ENCODE peak calls at places on chromosomes 2 and 18, in six cellular contexts. C is neural progenitor cell, J is SK-N-SH, N is HCT116, Y is GM23248, A is PC-3. E is an unnamed sample.

GRCh38 chr18:22399949-22400348 is 17.8 kb downstream of the CTAGE1 start:
- DNase-seq in C (no peak), J (no peak), N (no peak), Y (peak), A (no peak), E (no peak)

GRCh38 chr2:20669609-20670314 is 2.8 kb downstream of the GDF7 start:
- DNase-seq in C (peak), J (peak), N (no peak), Y (no peak), A (no peak), E (no peak)

GRCh38 chr2:100606332-100606731 is 43.5 kb downstream of the PDCL3 start:
- DNase-seq in C (no peak), J (no peak), N (no peak), Y (no peak), A (peak), E (no peak)

GRCh38 chr2:239688098-239688497 is 287.3 kb upstream of the HDAC4 start:
- DNase-seq in C (no peak), J (no peak), N (no peak), Y (no peak), A (no peak), E (no peak)

GRCh38 chr2:215530191-215530968 is 94.5 kb upstream of the FN1 start:
- DNase-seq in C (no peak), J (no peak), N (no peak), Y (peak), A (peak), E (no peak)

GRCh38 chr2:170747921-170748320 is 22.3 kb upstream of the ERICH2 start:
- DNase-seq in C (no peak), J (no peak), N (no peak), Y (peak), A (peak), E (no peak)

GRCh38 chr2:186347472-186347871 is 138.6 kb upstream of the ZC3H15 start:
- DNase-seq in C (no peak), J (peak), N (no peak), Y (peak), A (peak), E (no peak)

GRCh38 chr2:195657634-195658540 is 861 bp downstream of the SLC39A10 start:
- DNase-seq in C (peak), J (peak), N (no peak), Y (peak), A (peak), E (peak)

GRCh38 chr2:217886720-217887309 is 116.0 kb downstream of the TNS1 start:
- DNase-seq in C (peak), J (peak), N (peak), Y (peak), A (peak), E (peak)

GRCh38 chr2:220959391-220959802 is 612.7 kb downstream of the EPHA4 start:
- DNase-seq in C (no peak), J (no peak), N (no peak), Y (no peak), A (peak), E (no peak)

GRCh38 chr2:219446101-219446504 is 11.5 kb downstream of the SPEG start:
- DNase-seq in C (peak), J (peak), N (no peak), Y (peak), A (no peak), E (no peak)

GRCh38 chr2:71691747-71692455 is 238.5 kb downstream of the DYSF start:
- DNase-seq in C (peak), J (no peak), N (no peak), Y (peak), A (no peak), E (no peak)

DNA sequence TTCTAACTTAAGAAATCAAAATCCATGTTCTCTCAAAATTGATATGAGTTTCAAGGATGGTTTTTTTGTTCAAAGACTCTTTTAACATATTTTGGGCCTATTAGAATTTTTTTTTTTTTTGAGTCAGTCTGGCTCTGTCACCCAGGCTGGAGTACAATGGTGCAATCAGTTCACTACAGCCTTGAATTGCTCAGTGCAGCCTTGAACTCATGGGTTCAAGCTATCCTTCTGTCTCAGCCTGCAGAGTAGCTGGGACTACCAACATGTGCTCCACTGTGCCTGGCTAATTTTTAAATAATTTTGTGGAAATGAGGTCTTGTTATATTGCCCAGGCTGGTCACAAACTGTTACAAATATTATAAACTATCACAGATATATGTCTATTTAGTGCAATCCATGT is 40.6 kb upstream of the RBMS1 start:
- DNase-seq in C (no peak), J (no peak), N (no peak), Y (peak), A (no peak), E (no peak)
- H3K9ac ChIP-seq in C (no peak), J (no peak), N (no peak), Y (no peak), A (no peak), E (no peak)

DNA sequence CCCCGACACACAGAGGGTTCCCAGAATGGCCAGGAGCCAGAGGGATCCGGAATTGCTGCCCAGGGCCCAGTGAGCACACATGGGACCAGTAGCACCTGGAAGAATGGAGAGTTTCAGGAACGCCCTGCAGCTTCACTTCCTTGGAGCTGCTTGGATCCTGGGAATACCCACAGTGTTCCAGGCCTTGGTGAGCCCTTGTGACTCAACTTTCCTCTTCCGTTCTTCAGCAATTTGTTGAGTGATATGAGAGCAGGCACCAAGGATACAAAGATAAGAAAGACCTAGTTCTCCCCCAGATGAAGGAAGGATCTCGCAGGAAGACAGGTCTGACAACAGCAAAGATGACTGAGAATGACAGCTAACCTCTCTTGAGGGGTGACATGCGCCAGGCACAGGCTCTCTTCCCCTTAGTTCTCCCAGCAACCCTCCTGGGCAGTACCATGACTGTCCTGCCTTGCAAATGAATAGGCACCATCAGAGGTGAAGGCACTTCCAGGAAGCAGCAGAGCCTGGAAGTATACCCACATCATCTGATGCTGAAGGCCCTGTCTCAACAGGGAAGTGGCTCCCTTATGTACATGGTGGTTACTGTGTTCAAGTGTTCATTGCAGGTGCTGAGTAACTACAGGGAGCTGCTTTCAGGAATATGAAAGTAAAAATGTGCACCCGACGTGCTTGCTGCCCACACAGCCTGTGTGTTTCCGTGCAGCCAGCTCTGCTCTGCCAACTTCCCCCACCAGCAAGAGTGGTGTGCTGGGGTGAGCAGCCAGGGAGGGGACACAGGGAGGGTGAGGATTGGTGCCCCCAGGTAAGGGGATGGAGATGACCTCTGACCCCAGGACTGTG is 116.2 kb downstream of the STPG4 start:
- DNase-seq in C (no peak), J (no peak), N (no peak), Y (no peak), A (no peak), E (peak)
- TF ChIP-seq EZH2phosphoT487 in C (no peak), J (no peak), N (no peak), Y (no peak), A (no peak), E (no peak)

GRCh38 chr2:63194175-63194574 is 143.5 kb downstream of the OTX1 start:
- DNase-seq in C (no peak), J (no peak), N (no peak), Y (no peak), A (no peak), E (no peak)
- H3K9ac ChIP-seq in C (no peak), J (no peak), N (no peak), Y (no peak), A (no peak), E (no peak)

GRCh38 chr2:8544786-8545631 is 136.8 kb upstream of the ID2 start:
- DNase-seq in C (peak), J (peak), N (peak), Y (peak), A (peak), E (no peak)
- TF ChIP-seq EZH2phosphoT487 in C (no peak), J (no peak), N (no peak), Y (no peak), A (no peak), E (no peak)

E was measured in MM.1S.